ENCODE peak calls at places on chromosome 2, in four cellular contexts. S is activated CD4-positive, alpha-beta T cell treated with anti-CD3 and anti-CD28 coated beads, Interleukin-2, amount 50 U/mL, for 48 hours; O is anterior cingulate cortex; X is substantia nigra. T is an unnamed sample.

GRCh38 chr2:200258881-200259576 is 47.5 kb upstream of the SPATS2L start:
- DNase-seq in S (no peak), O (no peak), X (no peak), T (no peak)

GRCh38 chr2:65031341-65032015 is 24.7 kb upstream of the CEP68 start:
- DNase-seq in S (no peak), O (no peak), X (peak; percentile 13), T (no peak)

GRCh38 chr2:119326938-119327337 is 39.7 kb downstream of the C2orf76 start:
- DNase-seq in S (no peak), O (no peak), X (no peak), T (no peak)

GRCh38 chr2:20615046-20615465 is 35.8 kb downstream of the HS1BP3 start:
- DNase-seq in S (no peak), O (no peak), X (no peak), T (peak; percentile 44)

GRCh38 chr2:55150834-55151233 is 81.3 kb downstream of the CLHC1 start:
- DNase-seq in S (no peak), O (no peak), X (no peak), T (peak; percentile 10)

GRCh38 chr2:196409376-196409775 is 230.1 kb upstream of the CCDC150 start:
- DNase-seq in S (no peak), O (no peak), X (no peak), T (no peak)

GRCh38 chr2:58308435-58308834 is 67.3 kb upstream of the FANCL start:
- DNase-seq in S (no peak), O (no peak), X (no peak), T (no peak)

GRCh38 chr2:26018184-26018716 is 15.6 kb upstream of the RAB10 start:
- DNase-seq in S (peak; percentile 34), O (no peak), X (peak; percentile 15), T (peak; percentile 90)

GRCh38 chr2:46964835-46965560 is 49.4 kb upstream of the MCFD2 start:
- DNase-seq in S (no peak), O (no peak), X (no peak), T (peak; percentile 35)

GRCh38 chr2:221200184-221200839 is 371.8 kb downstream of the EPHA4 start:
- DNase-seq in S (no peak), O (no peak), X (no peak), T (no peak)

GRCh38 chr2:217106650-217107014 is 246.8 kb upstream of the TNP1 start:
- DNase-seq in S (no peak), O (no peak), X (no peak), T (peak; percentile 63)

GRCh38 chr2:127050803-127051115 is 56.2 kb downstream of the BIN1 start:
- DNase-seq in S (no peak), O (no peak), X (no peak), T (no peak)

GRCh38 chr2:219350215-219350937 is 17.8 kb upstream of the RESP18 start:
- DNase-seq in S (no peak), O (no peak), X (no peak), T (no peak)

GRCh38 chr2:70986499-70987189 is 8.0 kb downstream of the TEX261 start:
- DNase-seq in S (no peak), O (no peak), X (no peak), T (peak; percentile 19)

GRCh38 chr2:10229462-10230099 is 73.1 kb upstream of the HPCAL1 start:
- DNase-seq in S (no peak), O (no peak), X (no peak), T (peak; percentile 33)

GRCh38 chr2:172836386-172837200 is 100.9 kb downstream of the RAPGEF4 start:
- DNase-seq in S (no peak), O (no peak), X (no peak), T (no peak)

GRCh38 chr2:161946489-161947107 is 127.4 kb downstream of the DPP4 start:
- DNase-seq in S (no peak), O (no peak), X (no peak), T (no peak)

GRCh38 chr2:71812736-71813135 is 334.9 kb downstream of the CYP26B1 start:
- DNase-seq in S (no peak), O (no peak), X (no peak), T (peak; percentile 23)

GRCh38 chr2:127208313-127208712 is 11.8 kb downstream of the CYP27C1 start:
- DNase-seq in S (no peak), O (no peak), X (no peak), T (peak; percentile 88)

GRCh38 chr2:220506466-220506865 is 879.0 kb downstream of the SLC4A3 start:
- DNase-seq in S (no peak), O (no peak), X (no peak), T (no peak)

GRCh38 chr2:98913916-98914712 is 21.9 kb downstream of the CRACDL start:
- DNase-seq in S (no peak), O (no peak), X (no peak), T (peak; percentile 49)

GRCh38 chr2:159797468-159798375 is at the start of gene CD302:
- DNase-seq in S (peak; percentile 32), O (peak; percentile 8), X (peak; percentile 58), T (peak; percentile 83)